ENCODE peak calls at places on chromosomes 6 and 20, in four cellular contexts. P is hepatocyte, D is ovary, O is cardiac muscle cell. T is an unnamed sample. For H3K4me1, the result is how much of the 10 kb centered on the place peaks cover.

GRCh38 chr6:21554286-21554685 is 39.3 kb upstream of the SOX4 start:
- DNase-seq in D (no peak), P (no peak), O (no peak), T (no peak)

GRCh38 chr20:13034115-13034514 is 25.3 kb downstream of the SPTLC3 start:
- DNase-seq in D (no peak), P (no peak), O (no peak), T (no peak)

GRCh38 chr6:48613221-48613949 is 502.4 kb upstream of the PTCHD4 start:
- DNase-seq in P (no peak), O (no peak), D (no peak), T (no peak)

GRCh38 chr6:153980176-153980575 is 58.9 kb upstream of the OPRM1 start:
- DNase-seq in D (no peak), O (no peak), P (no peak), T (no peak)

GRCh38 chr20:46894971-46895905 is 595 bp downstream of the EYA2 start:
- DNase-seq in O (peak), P (peak), D (no peak), T (no peak)

GRCh38 chr20:44084439-44084838 is 102.5 kb downstream of the JPH2 start:
- DNase-seq in D (no peak), O (no peak), P (no peak), T (no peak)

GRCh38 chr6:15061176-15061575 is 184.7 kb upstream of the JARID2 start:
- DNase-seq in D (no peak), O (no peak), P (no peak), T (no peak)

GRCh38 chr6:109453594-109454482 is 1.7 kb downstream of the MICAL1 start:
- DNase-seq in O (no peak), P (no peak), D (no peak), T (peak)

GRCh38 chr6:106764353-106764980 is 135.1 kb downstream of the QRSL1 start:
- DNase-seq in P (no peak), D (no peak), O (no peak), T (no peak)

GRCh38 chr6:167492096-167492449 is 167.2 kb downstream of the TTLL2 start:
- DNase-seq in O (no peak), D (no peak), P (peak), T (no peak)

GRCh38 chr6:154482858-154483257 is 27.6 kb downstream of the CNKSR3 start:
- DNase-seq in O (no peak), D (no peak), P (no peak), T (no peak)

GRCh38 chr6:36455486-36456027 is 12.8 kb downstream of the KCTD20 start:
- DNase-seq in D (no peak), O (no peak), P (peak), T (no peak)

GRCh38 chr6:133062077-133062476 is 179.1 kb upstream of the EYA4 start:
- DNase-seq in O (no peak), P (no peak), D (no peak), T (no peak)

GRCh38 chr6:36863670-36864540 is 10.7 kb downstream of the PPIL1 start:
- DNase-seq in O (no peak), D (no peak), P (no peak), T (no peak)

GRCh38 chr20:54716169-54716747 is 240.9 kb downstream of the DOK5 start:
- DNase-seq in P (no peak), O (peak), D (no peak), T (no peak)

GRCh38 chr6:5146396-5146795 is 61.3 kb downstream of the PPP1R3G start:
- DNase-seq in P (no peak), D (no peak), O (no peak), T (no peak)

GRCh38 chr6:33639559-33639958 is 18.4 kb downstream of the ITPR3 start:
- DNase-seq in D (no peak), O (no peak), P (no peak), T (no peak)

GRCh38 chr6:75429304-75429703 is 64.3 kb downstream of the FILIP1 start:
- DNase-seq in O (peak), D (no peak), P (no peak), T (no peak)
- H3K4me1 ChIP-seq in O (under half), D (under half), P (under half), T (under half)

GRCh38 chr6:137677714-137678113 is 183.5 kb upstream of the OLIG3 start:
- DNase-seq in P (no peak), O (no peak), D (no peak), T (no peak)
- H3K4me1 ChIP-seq in P (under half), O (under half), D (under half), T (under half)

GRCh38 chr6:52550014-52550575 is 26.8 kb downstream of the TRAM2 start:
- DNase-seq in D (no peak), P (peak), O (no peak), T (peak)
- H3K4me1 ChIP-seq in D (under half), P (half or more), O (under half), T (half or more)

GRCh38 chr6:11598687-11599086 is 61.1 kb downstream of the TMEM170B start:
- DNase-seq in D (no peak), O (no peak), P (peak), T (no peak)

GRCh38 chr6:11604215-11604614 is 66.7 kb downstream of the TMEM170B start:
- DNase-seq in P (no peak), O (no peak), D (no peak), T (no peak)

GRCh38 chr6:11601776-11602605 is 64.4 kb downstream of the TMEM170B start:
- DNase-seq in O (no peak), P (peak), D (no peak), T (no peak)

GRCh38 chr6:11596640-11597237 is 59.2 kb downstream of the TMEM170B start:
- DNase-seq in O (no peak), P (no peak), D (no peak), T (no peak)

GRCh38 chr6:11600251-11600650 is 62.7 kb downstream of the TMEM170B start:
- DNase-seq in O (no peak), P (no peak), D (no peak), T (no peak)
- H3K4me1 ChIP-seq in O (under half), P (under half), D (under half), T (under half)

DNA sequence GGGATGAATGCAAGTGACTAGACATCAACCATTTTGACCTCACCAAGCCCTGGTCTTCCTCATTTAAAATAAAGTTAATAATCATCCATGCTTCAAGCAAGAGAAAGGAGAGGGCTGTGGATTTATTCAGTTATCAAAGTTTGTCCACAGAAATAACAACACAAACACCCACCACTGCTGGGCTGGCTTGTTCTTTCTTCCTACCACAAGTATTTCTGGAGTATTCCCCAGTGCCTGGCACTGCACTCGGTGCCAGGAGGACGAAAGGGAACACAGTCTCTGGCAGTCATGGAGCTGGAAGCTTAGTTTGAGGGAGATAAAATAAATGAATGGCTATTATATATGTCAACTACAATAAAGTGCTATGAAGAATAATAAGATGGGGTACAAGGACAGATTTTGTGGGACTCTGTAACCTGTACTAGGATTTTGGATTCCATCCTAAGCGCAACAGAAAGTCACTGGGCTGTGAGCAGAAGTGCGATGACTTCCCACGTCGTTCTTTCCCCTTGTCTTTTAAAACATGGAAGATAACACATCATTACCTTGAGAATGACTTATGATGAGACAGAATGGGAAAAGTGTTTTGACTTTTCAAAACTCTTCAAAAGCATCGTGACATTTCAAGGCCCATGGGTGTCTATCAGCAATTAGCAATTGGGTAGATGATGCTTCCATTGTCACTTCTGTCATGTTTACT is 74.5 kb upstream of the TRAF3IP2 start:
- DNase-seq in D (no peak), O (no peak), P (no peak), T (no peak)
- H3K4me1 ChIP-seq in D (under half), O (under half), P (under half), T (under half)

GRCh38 chr6:43796910-43797890 is 27.2 kb downstream of the VEGFA start:
- DNase-seq in O (peak), D (no peak), P (no peak), T (no peak)

GRCh38 chr6:43793875-43794242 is 23.8 kb downstream of the VEGFA start:
- DNase-seq in P (no peak), D (no peak), O (peak), T (no peak)

GRCh38 chr6:43798688-43799444 is 28.9 kb downstream of the VEGFA start:
- DNase-seq in O (peak), P (peak), D (no peak), T (no peak)

GRCh38 chr6:43797919-43798318 is 27.9 kb downstream of the VEGFA start:
- DNase-seq in P (no peak), D (no peak), O (no peak), T (no peak)

DNA sequence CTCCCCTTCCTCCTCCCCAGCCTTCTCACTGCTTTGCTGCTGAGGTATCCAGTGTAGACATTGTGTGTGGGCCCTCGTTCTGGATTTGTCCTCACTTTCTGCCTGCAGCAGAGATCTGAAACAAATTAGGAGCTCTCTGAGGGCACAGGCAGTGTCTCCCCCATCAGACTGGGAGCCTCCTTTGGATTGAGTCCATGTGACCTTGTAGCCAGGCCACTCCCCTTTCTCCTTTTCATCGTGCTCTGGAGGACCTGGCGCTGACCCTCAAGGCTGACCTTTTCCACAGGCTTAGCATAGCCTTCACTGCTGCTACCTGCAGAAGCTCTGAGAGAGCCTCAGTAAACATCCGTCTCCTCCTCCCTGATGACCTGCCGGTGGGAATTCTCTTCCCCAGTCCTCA is 26.2 kb downstream of the VEGFA start:
- DNase-seq in D (no peak), O (no peak), P (no peak), T (no peak)
- H3K4me1 ChIP-seq in D (under half), O (half or more), P (under half), T (under half)

GRCh38 chr20:41150664-41151063 is 13.3 kb downstream of the PLCG1 start:
- DNase-seq in D (no peak), O (no peak), P (no peak), T (no peak)
- H3K4me1 ChIP-seq in D (under half), O (under half), P (under half), T (under half)